ENCODE peak calls at places on chromosomes 7 and 10, in nine cellular contexts. V, C, K, U, O, G, D, I and W are unnamed samples.

GRCh38 chr10:78516741-78517140 is 483.1 kb downstream of the RPS24 start:
- DNase-seq in V (no peak), C (no peak), K (no peak), U (peak; percentile 14), O (no peak), G (no peak), D (no peak), I (no peak), W (no peak)

GRCh38 chr10:118667732-118668131 is 72.3 kb upstream of the PRLHR start:
- DNase-seq in V (no peak), C (no peak), K (no peak), U (no peak), O (no peak), G (no peak), D (no peak), I (no peak), W (no peak)

GRCh38 chr7:117347962-117348672 is 25.3 kb upstream of the WNT2 start:
- DNase-seq in V (no peak), C (no peak), K (no peak), U (no peak), O (no peak), G (no peak), D (no peak), I (no peak), W (no peak)

GRCh38 chr7:19798986-19799385 is 25.6 kb upstream of the TMEM196 start:
- DNase-seq in V (no peak), C (no peak), K (no peak), U (no peak), O (no peak), G (no peak), D (no peak), I (no peak), W (no peak)

GRCh38 chr10:69864321-69864720 is 62.6 kb downstream of the COL13A1 start:
- DNase-seq in V (no peak), C (peak; percentile 84), K (no peak), U (no peak), O (peak; percentile 47), G (peak; percentile 66), D (no peak), I (peak; percentile 82), W (no peak)

GRCh38 chr7:133190172-133190528 is 62.7 kb upstream of the EXOC4 start:
- DNase-seq in V (no peak), C (no peak), K (no peak), U (no peak), O (no peak), G (no peak), D (no peak), I (no peak), W (no peak)

GRCh38 chr10:786666-787512 is 97.4 kb upstream of the DIP2C start:
- DNase-seq in V (peak; percentile 72), C (no peak), K (no peak), U (peak; percentile 15), O (no peak), G (no peak), D (peak; percentile 20), I (no peak), W (no peak)

GRCh38 chr7:132720835-132721234 is 144.6 kb upstream of the PLXNA4 start:
- DNase-seq in V (no peak), C (no peak), K (no peak), U (no peak), O (no peak), G (no peak), D (no peak), I (no peak), W (no peak)

GRCh38 chr10:72455889-72456588 is 101.3 kb upstream of the DNAJB12 start:
- DNase-seq in V (no peak), C (no peak), K (no peak), U (no peak), O (no peak), G (no peak), D (no peak), I (peak; percentile 64), W (no peak)

GRCh38 chr7:97401398-97401797 is 283.9 kb downstream of the SDHAF3 start:
- DNase-seq in V (no peak), C (no peak), K (no peak), U (no peak), O (no peak), G (no peak), D (no peak), I (peak; percentile 12), W (no peak)

GRCh38 chr10:97127960-97128850 is 57.6 kb downstream of the SLIT1 start:
- DNase-seq in V (no peak), C (no peak), K (no peak), U (no peak), O (no peak), G (no peak), D (peak; percentile 60), I (no peak), W (no peak)

GRCh38 chr7:83148776-83149175 is 13.9 kb downstream of the PCLO start:
- DNase-seq in V (no peak), C (peak; percentile 37), K (no peak), U (no peak), O (no peak), G (peak; percentile 44), D (no peak), I (peak; percentile 8), W (no peak)

GRCh38 chr10:71241114-71241898 is 28.9 kb downstream of the UNC5B start:
- DNase-seq in V (peak; percentile 25), C (peak; percentile 53), K (no peak), U (no peak), O (no peak), G (no peak), D (peak; percentile 81), I (peak; percentile 91), W (no peak)

GRCh38 chr10:91571671-91572070 is 61.2 kb downstream of the PPP1R3C start:
- DNase-seq in V (no peak), C (no peak), K (no peak), U (no peak), O (no peak), G (no peak), D (no peak), I (peak; percentile 35), W (no peak)

DNA sequence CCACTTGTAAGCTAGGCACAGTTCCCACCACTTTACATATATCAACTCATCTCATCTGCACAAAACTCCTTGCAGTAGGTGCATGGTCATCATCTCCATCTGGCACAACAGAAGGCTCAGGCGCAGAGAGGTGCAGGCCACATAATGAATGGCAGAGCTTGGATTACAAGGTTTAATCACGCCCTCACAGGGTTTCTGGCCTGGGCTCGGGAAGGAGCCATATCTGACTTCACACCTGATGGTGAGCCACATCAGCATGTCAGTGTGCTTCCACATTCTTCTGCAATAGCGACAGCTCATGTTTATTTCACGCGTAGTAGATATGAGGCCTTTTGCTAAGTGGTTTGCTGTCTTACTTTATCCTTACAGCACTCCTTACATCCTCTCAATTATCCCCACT is 650.2 kb downstream of the INHBA start:
- DNase-seq in V (no peak), C (no peak), K (no peak), U (no peak), O (no peak), G (no peak), D (no peak), I (no peak), W (no peak)
- H3K27ac ChIP-seq in V (no peak overlapping the region), C (no peak overlapping the region), K (no peak overlapping the region), U (no peak overlapping the region), O (no peak overlapping the region), G (no peak overlapping the region), D (no peak overlapping the region), I (no peak overlapping the region), W (no peak overlapping the region)

GRCh38 chr7:92644406-92645113 is 54.4 kb upstream of the FAM133B start:
- DNase-seq in V (no peak), C (peak; percentile 21), K (peak; percentile 31), U (no peak), O (no peak), G (no peak), D (no peak), I (peak; percentile 63), W (no peak)
- H3K27ac ChIP-seq in V (no peak overlapping the region), C (peak overlapping the region; percentile 53), K (peak overlapping the region; percentile 89), U (peak overlapping the region; percentile 51), O (no peak overlapping the region), G (peak overlapping the region; percentile 61), D (peak overlapping the region; percentile 75), I (peak overlapping the region; percentile 75), W (peak overlapping the region; percentile 17)

GRCh38 chr10:120508393-120508792 is 51.4 kb downstream of the PLPP4 start:
- DNase-seq in V (no peak), C (peak; percentile 10), K (peak; percentile 54), U (no peak), O (no peak), G (peak; percentile 96), D (no peak), I (no peak), W (no peak)

GRCh38 chr10:120511165-120511564 is 54.1 kb downstream of the PLPP4 start:
- DNase-seq in V (no peak), C (no peak), K (no peak), U (no peak), O (no peak), G (peak; percentile 85), D (no peak), I (no peak), W (no peak)

GRCh38 chr10:120507175-120507574 is 50.1 kb downstream of the PLPP4 start:
- DNase-seq in V (no peak), C (no peak), K (no peak), U (no peak), O (no peak), G (no peak), D (no peak), I (no peak), W (no peak)

GRCh38 chr10:120507651-120508050 is 50.6 kb downstream of the PLPP4 start:
- DNase-seq in V (no peak), C (no peak), K (no peak), U (no peak), O (no peak), G (no peak), D (no peak), I (no peak), W (no peak)

GRCh38 chr10:120508966-120509365 is 51.9 kb downstream of the PLPP4 start:
- DNase-seq in V (no peak), C (no peak), K (no peak), U (no peak), O (no peak), G (no peak), D (no peak), I (no peak), W (no peak)
- H3K27ac ChIP-seq in V (no peak overlapping the region), C (no peak overlapping the region), K (no peak overlapping the region), U (no peak overlapping the region), O (no peak overlapping the region), G (peak overlapping the region; percentile 67), D (peak overlapping the region; percentile 12), I (no peak overlapping the region), W (no peak overlapping the region)

GRCh38 chr7:128030263-128030998 is 806 bp downstream of the LRRC4 start:
- DNase-seq in V (no peak), C (no peak), K (no peak), U (no peak), O (no peak), G (no peak), D (peak; percentile 50), I (no peak), W (no peak)

GRCh38 chr7:128033246-128033645 is 2.0 kb upstream of the LRRC4 start:
- DNase-seq in V (no peak), C (no peak), K (no peak), U (no peak), O (no peak), G (no peak), D (no peak), I (no peak), W (no peak)

GRCh38 chr7:128030999-128031681 is at the start of gene LRRC4:
- DNase-seq in V (peak; percentile 70), C (peak; percentile 57), K (peak; percentile 66), U (peak; percentile 39), O (no peak), G (peak; percentile 44), D (peak; percentile 90), I (peak; percentile 61), W (no peak)

GRCh38 chr7:128032605-128033235 is 1.5 kb upstream of the LRRC4 start:
- DNase-seq in V (peak; percentile 67), C (no peak), K (peak; percentile 49), U (no peak), O (no peak), G (no peak), D (no peak), I (peak; percentile 18), W (no peak)

GRCh38 chr7:128031901-128032604 is 816 bp upstream of the LRRC4 start:
- DNase-seq in V (no peak), C (peak; percentile 85), K (peak; percentile 55), U (no peak), O (peak; percentile 77), G (peak; percentile 76), D (peak; percentile 92), I (peak; percentile 90), W (peak; percentile 55)
- H3K27ac ChIP-seq in V (no peak overlapping the region), C (no peak overlapping the region), K (peak overlapping the region; percentile 49), U (no peak overlapping the region), O (no peak overlapping the region), G (peak overlapping the region; percentile 23), D (no peak overlapping the region), I (no peak overlapping the region), W (peak overlapping the region; percentile 58)